ENCODE peak calls at places on chromosomes 11 and 22, in eight cellular contexts. Q is GM23248, N is GM23338, D is heart left ventricle, B is body of pancreas, U is astrocyte, T is mesendoderm, E is A549. Z is an unnamed sample. For H3K4me1, the result is how much of the 10 kb centered on the place peaks cover.

GRCh38 chr11:9574806-9575530 is 1.5 kb downstream of the WEE1 start:
- DNase-seq in U (peak), Q (peak), D (peak), T (peak), B (peak), N (peak), E (peak), Z (no peak)

GRCh38 chr22:45308624-45309421 is 911 bp upstream of the FAM118A start:
- DNase-seq in N (peak), U (no peak), Q (no peak), D (no peak), T (peak), B (no peak), E (no peak), Z (peak)

GRCh38 chr11:78200553-78200952 is 11.8 kb downstream of the USP35 start:
- DNase-seq in U (no peak), Q (no peak), E (no peak), B (no peak), T (no peak), N (no peak), D (no peak), Z (no peak)

GRCh38 chr11:130908770-130909625 is 7.3 kb downstream of the SNX19 start:
- DNase-seq in N (no peak), E (no peak), B (no peak), U (peak), Q (peak), D (no peak), T (no peak), Z (no peak)

GRCh38 chr11:5136246-5136645 is 1.9 kb downstream of the OR52A5 start:
- DNase-seq in B (no peak), U (no peak), N (no peak), T (no peak), E (no peak), D (no peak), Q (no peak), Z (no peak)

GRCh38 chr11:35935390-35935789 is 8.5 kb upstream of the LDLRAD3 start:
- DNase-seq in U (no peak), N (no peak), E (no peak), Q (no peak), D (no peak), T (no peak), B (no peak), Z (no peak)

GRCh38 chr11:68003846-68004550 is at the start of gene UNC93B1:
- DNase-seq in T (peak), E (no peak), N (peak), B (peak), U (peak), Q (peak), D (peak), Z (peak)

GRCh38 chr11:639324-639977 is 2.4 kb downstream of the DRD4 start:
- DNase-seq in T (no peak), D (no peak), U (no peak), N (no peak), B (no peak), E (no peak), Q (peak), Z (no peak)

GRCh38 chr11:17714356-17714854 is 5.0 kb upstream of the MYOD1 start:
- DNase-seq in U (no peak), N (peak), E (no peak), Q (no peak), D (peak), B (no peak), T (no peak), Z (no peak)

GRCh38 chr11:48029686-48030279 is 49.4 kb downstream of the PTPRJ start:
- DNase-seq in Q (no peak), N (no peak), B (no peak), U (no peak), D (no peak), T (no peak), E (no peak), Z (no peak)

GRCh38 chr11:63558459-63559157 is 4.6 kb downstream of the PLAAT2 start:
- DNase-seq in T (no peak), U (no peak), B (no peak), Q (no peak), N (no peak), E (no peak), D (no peak), Z (no peak)

GRCh38 chr11:105577645-105578044 is 32.2 kb upstream of the GRIA4 start:
- DNase-seq in D (no peak), E (no peak), Q (no peak), B (no peak), N (no peak), T (peak), U (peak), Z (no peak)

GRCh38 chr11:14768789-14769188 is 123.2 kb downstream of the CYP2R1 start:
- DNase-seq in N (no peak), B (no peak), Q (no peak), D (no peak), E (no peak), U (no peak), T (no peak), Z (no peak)

GRCh38 chr11:122069946-122070345 is 46.1 kb downstream of the BLID start:
- DNase-seq in D (no peak), B (peak), T (peak), Q (peak), E (no peak), N (peak), U (peak), Z (peak)

GRCh38 chr11:34075178-34075820 is 23.8 kb downstream of the CAPRIN1 start:
- DNase-seq in B (no peak), Q (peak), N (no peak), U (peak), T (no peak), E (no peak), D (no peak), Z (no peak)

GRCh38 chr22:29359469-29359868 is 28.9 kb downstream of the AP1B1 start:
- DNase-seq in B (peak), N (peak), D (peak), T (peak), U (peak), Q (peak), E (peak), Z (no peak)

GRCh38 chr11:10208045-10208674 is 85.9 kb downstream of the SBF2 start:
- DNase-seq in E (peak), U (peak), D (no peak), Q (peak), T (peak), N (peak), B (no peak), Z (no peak)

GRCh38 chr11:114243461-114244372 is 52.5 kb upstream of the NNMT start:
- DNase-seq in D (peak), B (no peak), E (no peak), N (no peak), U (no peak), Q (no peak), T (no peak), Z (no peak)

GRCh38 chr11:114239632-114240224 is 56.5 kb upstream of the NNMT start:
- DNase-seq in E (no peak), N (no peak), B (no peak), Q (no peak), T (no peak), D (no peak), U (no peak), Z (no peak)

GRCh38 chr11:114237321-114238280 is 58.6 kb upstream of the NNMT start:
- DNase-seq in B (no peak), U (no peak), D (no peak), N (no peak), Q (no peak), T (no peak), E (no peak), Z (no peak)

GRCh38 chr11:114244995-114245394 is 51.2 kb upstream of the NNMT start:
- DNase-seq in Q (no peak), U (no peak), N (no peak), T (no peak), D (no peak), E (no peak), B (no peak), Z (no peak)

GRCh38 chr11:114242032-114242431 is 54.2 kb upstream of the NNMT start:
- DNase-seq in D (no peak), N (no peak), T (no peak), E (no peak), U (no peak), Q (no peak), B (no peak), Z (no peak)
- H3K4me1 ChIP-seq in D (half or more), N (under half), T (under half), E (under half), U (under half), Q (under half), B (under half), Z (under half)

GRCh38 chr11:96155627-96156378 is 187.2 kb downstream of the MAML2 start:
- DNase-seq in Q (peak), U (peak), B (peak), T (peak), D (peak), E (peak), N (peak), Z (peak)
- H3K4me3 ChIP-seq in Q (peak), U (peak), B (no peak), T (no peak), D (peak), E (no peak), N (no peak), Z (no peak)

GRCh38 chr22:37226087-37226486 is 13.8 kb upstream of the SSTR3 start:
- DNase-seq in B (no peak), T (no peak), Q (no peak), N (no peak), D (no peak), E (no peak), U (no peak), Z (no peak)

GRCh38 chr22:37228106-37229011 is 15.7 kb downstream of the RAC2 start:
- DNase-seq in E (no peak), B (no peak), Q (peak), T (no peak), N (no peak), U (peak), D (peak), Z (peak)

GRCh38 chr22:37225481-37225880 is 13.2 kb upstream of the SSTR3 start:
- DNase-seq in B (no peak), N (no peak), T (no peak), D (no peak), E (no peak), Q (no peak), U (no peak), Z (no peak)

GRCh38 chr22:37224757-37225420 is 12.6 kb upstream of the SSTR3 start:
- DNase-seq in N (no peak), T (no peak), D (no peak), B (no peak), U (no peak), E (no peak), Q (no peak), Z (no peak)

DNA sequence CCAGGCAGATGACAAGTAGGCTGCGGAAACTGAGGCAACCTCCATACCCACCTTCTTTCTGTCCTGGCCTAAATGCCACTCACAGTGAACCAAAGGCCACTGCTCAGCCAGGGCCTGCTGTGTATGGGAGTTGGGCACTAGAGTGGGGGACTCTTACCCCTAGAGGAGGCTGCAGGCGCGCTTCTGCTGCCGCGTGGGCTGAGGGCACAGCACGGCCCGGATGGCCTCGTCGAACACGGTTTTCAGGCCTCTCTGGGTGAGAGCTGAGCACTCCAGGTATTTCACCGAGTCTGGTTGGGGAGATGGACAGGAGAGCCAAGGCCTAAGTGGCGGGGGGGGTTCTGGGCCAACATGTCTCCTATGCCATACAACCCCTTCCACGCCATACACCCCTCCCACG is 14.2 kb upstream of the SSTR3 start:
- DNase-seq in Q (no peak), B (no peak), U (no peak), N (no peak), D (no peak), E (no peak), T (no peak), Z (no peak)
- H3K27ac ChIP-seq in Q (no peak), B (no peak), U (no peak), N (no peak), D (no peak), E (no peak), T (no peak), Z (no peak)

DNA sequence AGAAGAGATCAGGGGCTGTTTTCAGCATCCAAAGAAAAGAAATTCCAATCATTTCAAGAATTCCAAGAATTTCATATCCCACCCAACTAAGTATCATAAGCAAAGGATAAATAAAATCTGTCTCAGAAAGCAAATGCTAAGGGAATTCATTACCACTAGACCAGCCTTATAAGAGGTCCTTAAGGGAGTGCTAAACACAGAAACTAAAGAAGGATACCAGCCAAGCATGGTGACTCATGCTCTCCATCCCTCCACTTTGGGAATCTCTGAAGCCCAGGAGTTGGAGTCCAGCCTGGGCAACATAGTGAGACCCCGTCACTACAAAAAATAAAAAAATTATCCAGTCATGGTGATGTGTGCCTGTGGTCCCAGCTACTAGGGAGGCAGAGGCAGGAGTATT is 17.8 kb downstream of the FADD start:
- DNase-seq in E (no peak), U (peak), Q (no peak), B (no peak), D (no peak), T (peak), N (no peak), Z (no peak)
- H3K4me1 ChIP-seq in E (under half), U (under half), Q (under half), B (under half), D (under half), T (under half), N (under half), Z (under half)